ENCODE peak calls at places on chromosomes 6 and 20, in seven cellular contexts. L is GM23248; Q is left ventricle myocardium inferior; V is pancreas; A is cardiac muscle cell; D is body of pancreas; P is effector memory CD4-positive, alpha-beta T cell. X is an unnamed sample. For H3K4me1, the result is how much of the 10 kb centered on the place peaks cover.

GRCh38 chr6:41451515-41452163 is 94.5 kb upstream of the FOXP4 start:
- DNase-seq in A (peak), D (no peak), V (no peak), L (peak), P (no peak), Q (no peak), X (no peak)

GRCh38 chr6:33313709-33314514 is at the start of gene TAPBP:
- DNase-seq in D (peak), A (peak), V (peak), Q (peak), P (peak), L (peak), X (peak)

GRCh38 chr6:44464527-44465310 is 77.2 kb downstream of the CDC5L start:
- DNase-seq in D (peak), Q (no peak), P (no peak), L (peak), V (no peak), A (peak), X (no peak)

GRCh38 chr6:144580771-144581170 is 295.6 kb downstream of the UTRN start:
- DNase-seq in D (no peak), V (no peak), Q (no peak), L (no peak), A (no peak), P (no peak), X (no peak)

GRCh38 chr6:32152414-32153251 is 894 bp upstream of the PRRT1 start:
- DNase-seq in V (no peak), Q (no peak), P (no peak), D (no peak), A (peak), L (peak), X (no peak)

GRCh38 chr6:63305278-63305677 is 14.5 kb downstream of the LGSN start:
- DNase-seq in A (no peak), V (no peak), L (no peak), Q (no peak), P (no peak), D (no peak), X (no peak)

GRCh38 chr6:139982652-139983051 is 608.2 kb upstream of the CITED2 start:
- DNase-seq in L (peak), V (no peak), A (no peak), P (no peak), D (no peak), Q (no peak), X (no peak)

GRCh38 chr6:130969807-130970491 is 93.1 kb downstream of the EPB41L2 start:
- DNase-seq in D (no peak), P (no peak), Q (peak), L (peak), V (no peak), A (no peak), X (no peak)

GRCh38 chr6:42754759-42755158 is 8.9 kb upstream of the TBCC start:
- DNase-seq in Q (no peak), L (no peak), V (no peak), D (no peak), A (no peak), P (no peak), X (no peak)

GRCh38 chr20:21513881-21514540 is at the start of gene NKX2-2:
- DNase-seq in V (no peak), D (no peak), L (no peak), A (no peak), P (no peak), Q (no peak), X (no peak)

GRCh38 chr20:19748687-19749086 is 9.4 kb upstream of the RIN2 start:
- DNase-seq in L (no peak), V (no peak), A (no peak), P (no peak), D (no peak), Q (no peak), X (no peak)

GRCh38 chr6:6314601-6315000 is 5.9 kb downstream of the F13A1 start:
- DNase-seq in A (no peak), P (no peak), Q (no peak), L (no peak), V (no peak), D (no peak), X (no peak)

GRCh38 chr20:23363257-23363649 is 1.3 kb downstream of the GZF1 start:
- DNase-seq in A (no peak), D (no peak), Q (peak), L (peak), P (no peak), V (no peak), X (no peak)
- H3K4me1 ChIP-seq in A (under half), D (half or more), Q (half or more), L (under half), P (under half), V (under half), X (under half)

GRCh38 chr20:59731371-59731770 is 127.0 kb downstream of the PHACTR3 start:
- DNase-seq in A (no peak), P (no peak), D (no peak), V (no peak), L (no peak), Q (no peak), X (no peak)
- H3K4me1 ChIP-seq in A (under half), P (under half), D (under half), V (under half), L (under half), Q (under half), X (under half)

GRCh38 chr6:64983108-64983507 is 723.9 kb downstream of the EYS start:
- DNase-seq in Q (no peak), D (no peak), P (no peak), V (no peak), A (no peak), L (no peak), X (no peak)

GRCh38 chr6:64984947-64985346 is 722.1 kb downstream of the EYS start:
- DNase-seq in L (no peak), A (no peak), V (no peak), P (no peak), Q (no peak), D (no peak), X (no peak)

GRCh38 chr6:64985726-64986125 is 721.3 kb downstream of the EYS start:
- DNase-seq in Q (no peak), D (no peak), A (peak), V (no peak), L (no peak), P (no peak), X (no peak)

GRCh38 chr6:64990652-64991304 is 716.2 kb downstream of the EYS start:
- DNase-seq in V (no peak), A (no peak), P (no peak), Q (no peak), L (no peak), D (no peak), X (no peak)

DNA sequence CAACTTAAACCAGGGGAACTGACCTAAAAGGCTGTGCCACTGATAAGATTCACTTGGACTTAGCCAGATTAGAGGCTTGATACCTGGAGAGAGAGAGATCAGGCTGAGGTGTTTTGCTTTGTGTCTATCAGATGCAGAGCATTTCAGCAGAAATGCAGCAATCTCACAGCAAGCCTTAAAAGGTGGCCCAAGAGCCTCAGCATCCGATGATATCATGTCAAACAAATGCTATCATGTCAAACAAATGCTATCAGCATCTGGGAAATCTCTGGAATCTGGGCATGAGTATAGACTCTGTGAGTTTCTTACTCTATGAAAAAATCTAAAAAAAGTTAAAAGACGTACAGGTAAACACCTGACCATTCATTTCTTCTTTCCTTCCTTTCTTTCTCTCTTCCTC is 718.9 kb downstream of the EYS start:
- DNase-seq in V (no peak), A (no peak), D (no peak), L (no peak), Q (no peak), P (no peak), X (no peak)
- H3K4me1 ChIP-seq in V (under half), A (under half), D (under half), L (under half), Q (under half), P (under half), X (under half)

GRCh38 chr6:157834549-157834948 is 11.5 kb downstream of the SNX9 start:
- DNase-seq in Q (no peak), V (no peak), P (no peak), A (no peak), L (no peak), D (no peak), X (no peak)
- H3K4me1 ChIP-seq in Q (half or more), V (under half), P (under half), A (under half), L (half or more), D (under half), X (under half)